ENCODE peak calls at places on chromosomes 1 and 21, in five cellular contexts. C, O, P, N and T are unnamed samples.

GRCh38 chr1:108830119-108831008 is 26.5 kb downstream of the AKNAD1 start:
- DNase-seq in N (peak), P (peak), O (no peak), C (peak), T (no peak)

GRCh38 chr1:196608401-196609113 is at the start of gene KCNT2:
- DNase-seq in N (no peak), C (peak), O (no peak), P (peak), T (no peak)

GRCh38 chr1:7375329-7375728 is 395.8 kb upstream of the VAMP3 start:
- DNase-seq in C (no peak), O (no peak), P (no peak), N (no peak), T (no peak)

GRCh38 chr1:88074661-88075060 is 609.4 kb upstream of the PKN2 start:
- DNase-seq in P (no peak), N (no peak), C (no peak), O (no peak), T (no peak)

GRCh38 chr1:98253145-98253544 is 332.3 kb upstream of the DPYD start:
- DNase-seq in C (no peak), O (no peak), N (no peak), P (no peak), T (no peak)

GRCh38 chr1:157137051-157137772 is 983 bp downstream of the ETV3 start:
- DNase-seq in O (no peak), P (peak), C (peak), N (no peak), T (no peak)

GRCh38 chr1:91774520-91775203 is 111.3 kb downstream of the TGFBR3 start:
- DNase-seq in C (no peak), N (no peak), O (no peak), P (no peak), T (no peak)

GRCh38 chr1:162236201-162236600 is 140.5 kb downstream of the SPATA46 start:
- DNase-seq in O (no peak), P (no peak), C (no peak), N (peak), T (no peak)

GRCh38 chr1:26799479-26800133 is 11.9 kb downstream of the PIGV start:
- DNase-seq in O (no peak), C (peak), P (peak), N (no peak), T (no peak)

GRCh38 chr1:16924216-16924918 is 2.6 kb downstream of the CROCC start:
- DNase-seq in P (no peak), O (no peak), N (no peak), C (peak), T (no peak)

GRCh38 chr1:78070210-78070609 is 24.4 kb downstream of the GIPC2 start:
- DNase-seq in O (no peak), N (no peak), P (no peak), C (no peak), T (no peak)

GRCh38 chr1:54649130-54649898 is 7.7 kb downstream of the MROH7 start:
- DNase-seq in O (no peak), C (no peak), P (no peak), N (peak), T (no peak)

GRCh38 chr1:217647791-217648190 is 16.6 kb downstream of the SPATA17 start:
- DNase-seq in N (no peak), P (no peak), C (no peak), O (no peak), T (no peak)

GRCh38 chr21:29155118-29155932 is 24.9 kb downstream of the MAP3K7CL start:
- DNase-seq in P (peak), C (peak), O (no peak), N (no peak), T (no peak)

GRCh38 chr1:78049396-78049795 is 3.6 kb downstream of the GIPC2 start:
- DNase-seq in O (no peak), C (no peak), N (no peak), P (no peak), T (no peak)

GRCh38 chr1:156510709-156511108 is 10.1 kb upstream of the MEF2D start:
- DNase-seq in P (no peak), C (no peak), N (no peak), O (no peak), T (no peak)

GRCh38 chr1:230306158-230306557 is 120.0 kb downstream of the PGBD5 start:
- DNase-seq in P (no peak), C (no peak), N (no peak), O (no peak), T (no peak)

GRCh38 chr1:236067854-236068454 is 3.1 kb upstream of the NID1 start:
- DNase-seq in O (no peak), C (no peak), P (no peak), N (no peak), T (no peak)

GRCh38 chr1:29739176-29739575 is 502.9 kb downstream of the PTPRU start:
- DNase-seq in O (no peak), P (peak), N (no peak), C (no peak), T (no peak)

GRCh38 chr1:166237675-166238074 is 70.9 kb upstream of the FAM78B start:
- DNase-seq in C (no peak), P (no peak), N (no peak), O (no peak), T (no peak)

GRCh38 chr1:156421062-156421938 is 52.3 kb downstream of the RHBG start:
- DNase-seq in N (peak), P (peak), O (peak), C (peak), T (peak)

GRCh38 chr1:9874959-9875635 is 35.0 kb downstream of the CTNNBIP1 start:
- DNase-seq in N (peak), C (peak), P (peak), O (peak), T (peak)

GRCh38 chr1:208137144-208137682 is 107.0 kb downstream of the PLXNA2 start:
- DNase-seq in P (no peak), O (no peak), N (no peak), C (no peak), T (no peak)

GRCh38 chr1:198837276-198838021 is 198.6 kb downstream of the PTPRC start:
- DNase-seq in P (no peak), O (no peak), N (no peak), C (no peak), T (no peak)

GRCh38 chr1:244022859-244023258 is 28.2 kb upstream of the ZBTB18 start:
- DNase-seq in N (no peak), P (no peak), O (no peak), C (no peak), T (no peak)

GRCh38 chr1:165828581-165829329 is 1.3 kb downstream of the UCK2 start:
- DNase-seq in P (peak), C (peak), O (peak), N (peak), T (no peak)

GRCh38 chr1:82179162-82179561 is 378.4 kb downstream of the ADGRL2 start:
- DNase-seq in P (no peak), O (no peak), N (no peak), C (no peak), T (no peak)

GRCh38 chr21:34881421-34881820 is 167.7 kb downstream of the RUNX1 start:
- DNase-seq in P (no peak), N (no peak), C (no peak), O (no peak), T (no peak)

GRCh38 chr1:79945391-79945790 is 938.9 kb upstream of the ADGRL4 start:
- DNase-seq in N (no peak), C (no peak), P (no peak), O (no peak), T (no peak)

GRCh38 chr1:220003585-220004299 is 42.6 kb downstream of the EPRS1 start:
- DNase-seq in C (no peak), O (no peak), P (no peak), N (no peak), T (no peak)

GRCh38 chr1:29706936-29707335 is 470.6 kb downstream of the PTPRU start:
- DNase-seq in C (peak), N (no peak), O (peak), P (peak), T (peak)

GRCh38 chr21:29192999-29193563 is 62.6 kb downstream of the MAP3K7CL start:
- DNase-seq in O (no peak), N (no peak), P (no peak), C (peak), T (no peak)

GRCh38 chr1:85199667-85200366 is 999 bp downstream of the SYDE2 start:
- DNase-seq in P (no peak), O (no peak), N (no peak), C (no peak), T (no peak)

GRCh38 chr1:47444317-47444577 is 6.4 kb downstream of the FOXD2 start:
- DNase-seq in P (no peak), N (no peak), C (peak), O (no peak), T (no peak)

GRCh38 chr1:47441450-47442106 is 3.7 kb downstream of the FOXD2 start:
- DNase-seq in C (no peak), O (no peak), N (no peak), P (no peak), T (no peak)

GRCh38 chr1:47443530-47444316 is 5.9 kb downstream of the FOXD2 start:
- DNase-seq in P (no peak), N (no peak), O (no peak), C (peak), T (no peak)

GRCh38 chr1:47442202-47442601 is 4.4 kb downstream of the FOXD2 start:
- DNase-seq in O (no peak), C (no peak), P (no peak), N (no peak), T (no peak)

DNA sequence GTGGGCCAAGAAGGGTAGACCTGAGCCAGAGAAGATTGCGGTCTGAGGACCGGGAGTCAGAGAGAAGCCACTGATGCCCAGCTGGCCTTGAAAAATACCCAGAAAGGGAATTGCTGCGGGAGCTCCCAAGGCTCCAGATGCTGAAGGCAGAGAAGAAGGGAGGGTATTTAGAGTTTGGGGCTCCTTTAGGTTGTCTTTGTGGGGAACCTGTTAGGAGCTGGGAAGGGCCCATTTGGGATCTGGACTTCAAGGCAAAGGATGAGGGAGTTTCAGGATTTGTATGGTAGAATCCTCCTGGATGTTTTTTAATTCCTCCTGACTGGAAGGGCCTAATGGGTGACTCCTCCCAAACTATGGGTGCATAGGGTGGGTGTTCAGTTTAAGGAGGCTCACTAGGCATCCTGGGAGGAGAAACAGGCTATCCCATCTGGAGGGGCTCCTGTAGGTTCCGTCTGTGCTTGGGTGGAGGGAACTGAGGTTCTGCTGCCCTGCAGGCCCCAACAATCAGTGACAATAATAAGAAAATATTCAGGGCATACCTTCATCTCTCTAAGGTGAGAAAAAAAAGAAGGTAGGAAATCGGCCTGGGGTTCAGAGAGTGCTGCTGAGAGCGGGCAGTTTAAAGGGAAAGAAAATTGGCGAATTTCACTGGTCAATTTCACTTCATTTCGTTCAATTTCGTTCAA is 5.1 kb downstream of the FOXD2 start:
- DNase-seq in O (no peak), C (peak), N (no peak), P (no peak), T (no peak)
- TF ChIP-seq POLR2AphosphoS5 in O (no peak), C (no peak), N (no peak), P (no peak), T (no peak)

DNA sequence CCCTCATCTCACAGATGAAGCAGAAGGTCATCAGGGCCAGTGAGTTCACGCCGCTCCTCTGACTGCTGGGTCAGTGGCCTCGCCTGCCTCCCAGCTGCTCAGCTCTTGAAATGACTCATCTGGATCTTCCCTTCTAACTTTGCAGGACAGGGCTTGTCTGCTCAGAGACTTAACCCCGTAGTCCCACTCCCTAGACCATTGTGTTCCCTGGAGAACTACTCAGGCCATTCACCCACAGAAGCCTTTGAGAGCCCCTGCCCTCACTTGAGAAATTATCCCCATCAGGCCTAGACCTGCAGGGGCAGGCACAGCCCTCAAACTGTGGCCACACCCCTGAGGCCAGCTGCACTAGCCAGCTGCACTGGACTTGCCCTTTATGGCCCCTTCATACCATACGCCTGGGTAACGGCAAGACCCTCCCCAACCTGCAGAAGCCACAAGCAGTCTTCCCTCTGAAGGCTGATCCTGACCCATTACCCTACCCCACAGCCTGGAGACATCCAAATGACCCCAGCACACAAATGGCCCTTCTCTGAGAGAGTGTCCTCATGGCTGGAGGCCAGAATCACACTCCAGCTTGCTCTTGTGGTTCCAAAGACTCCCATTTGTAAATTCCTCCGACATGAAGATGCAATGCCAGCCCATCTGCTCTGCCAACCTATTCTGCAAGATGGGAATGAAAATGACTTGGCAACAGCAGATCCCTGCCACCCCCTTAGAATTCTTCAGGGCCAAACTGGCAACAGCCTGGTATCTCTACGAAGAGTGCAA is 33.2 kb downstream of the RCSD1 start:
- DNase-seq in P (peak), N (no peak), C (no peak), O (no peak), T (no peak)
- TF ChIP-seq TAF1 in P (no peak), N (no peak), C (no peak), O (no peak), T (no peak)

DNA sequence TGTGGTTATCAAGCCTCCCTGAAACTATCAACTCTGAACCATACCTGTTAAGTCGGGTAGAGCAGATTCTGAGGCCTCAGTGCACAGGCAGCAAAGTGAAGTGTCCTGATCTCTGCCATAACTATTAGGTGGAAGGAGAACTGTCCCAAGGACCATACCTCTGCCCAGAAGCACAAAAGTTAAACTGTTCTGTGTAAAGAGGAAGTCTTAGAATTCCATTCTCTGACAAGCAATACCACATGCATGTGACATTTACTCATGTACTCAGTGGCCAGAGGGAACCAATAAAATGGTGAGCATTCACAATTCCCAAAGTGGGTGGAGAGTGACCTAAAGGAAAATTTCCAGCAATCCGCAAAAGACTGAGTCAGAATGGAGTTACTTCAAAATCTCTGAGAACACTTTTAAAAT is 61.0 kb downstream of the TOR3A start:
- DNase-seq in O (no peak), N (peak), C (no peak), P (peak), T (no peak)
- TF ChIP-seq POLR2AphosphoS5 in O (no peak), N (no peak), C (peak), P (no peak), T (no peak)

GRCh38 chr1:224565186-224565585 is 50.9 kb upstream of the CNIH3 start:
- DNase-seq in P (peak), N (peak), C (no peak), O (no peak), T (no peak)
- TF ChIP-seq TAF1 in P (no peak), N (no peak), C (no peak), O (no peak), T (no peak)

GRCh38 chr1:18634276-18634675 is 3.6 kb downstream of the PAX7 start:
- DNase-seq in O (no peak), N (no peak), P (no peak), C (no peak), T (no peak)

GRCh38 chr1:18632218-18632588 is 1.6 kb downstream of the PAX7 start:
- DNase-seq in O (no peak), C (peak), N (no peak), P (no peak), T (no peak)

GRCh38 chr1:18633428-18634155 is 2.9 kb downstream of the PAX7 start:
- DNase-seq in N (no peak), O (no peak), P (no peak), C (no peak), T (no peak)

GRCh38 chr1:18631496-18632217 is 1.0 kb downstream of the PAX7 start:
- DNase-seq in P (no peak), N (no peak), C (peak), O (no peak), T (no peak)

DNA sequence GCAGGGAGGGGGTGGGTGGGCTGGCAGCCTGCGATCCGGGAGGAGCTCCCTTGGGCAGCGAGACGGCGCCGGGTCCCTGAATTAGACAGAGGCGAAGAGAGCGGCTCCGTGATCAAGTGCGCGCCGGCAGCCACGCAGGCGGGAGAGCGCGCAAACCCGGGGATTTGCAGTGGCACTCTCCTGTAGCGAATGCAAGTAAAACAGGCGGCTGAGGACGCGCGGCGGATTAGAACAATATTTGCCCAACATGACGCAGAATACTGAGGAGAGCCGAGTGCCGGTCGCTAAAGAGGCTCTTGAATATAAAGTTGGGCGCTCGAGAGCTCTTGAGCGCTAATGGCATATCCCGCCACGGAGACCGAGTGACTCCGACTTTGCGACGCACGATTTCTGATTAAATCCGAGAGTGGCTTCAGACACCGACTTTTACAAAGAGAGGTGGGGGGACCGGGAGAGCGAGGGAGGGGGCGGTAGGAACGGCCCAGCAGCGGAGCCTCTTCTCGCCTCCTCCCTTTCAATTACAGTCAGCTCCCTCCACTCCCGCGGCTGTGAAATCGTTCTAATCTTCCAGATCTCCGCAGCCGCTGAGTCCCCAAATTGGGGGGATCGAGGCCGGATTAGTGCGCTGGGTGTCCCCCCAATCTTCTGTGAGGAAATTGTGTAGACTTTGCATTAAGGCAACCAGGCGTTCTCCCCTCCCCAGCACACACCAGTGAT is 2.2 kb downstream of the PAX7 start:
- DNase-seq in O (no peak), N (no peak), P (no peak), C (peak), T (no peak)
- TF ChIP-seq POLR2AphosphoS5 in O (no peak), N (no peak), P (no peak), C (no peak), T (no peak)